ENCODE peak calls at places on chromosome 3, in nine cellular contexts. S is thoracic aorta; U is choroid plexus epithelial cell; Y is A549; T is GM10248; M is fibroblast of lung; R is CD4-positive, alpha-beta T cell; O is AG09319; X is astrocyte. C is an unnamed sample.

GRCh38 chr3:39098473-39099000 is 8.9 kb downstream of the GORASP1 start:
- DNase-seq in Y (no peak), M (no peak), O (no peak), X (no peak), S (no peak), U (no peak), T (no peak), R (no peak), C (no peak)

GRCh38 chr3:188153498-188153948 is 434 bp upstream of the LPP start:
- DNase-seq in T (no peak), X (peak; percentile 94), O (peak; percentile 91), M (peak; percentile 95), R (peak; percentile 34), S (peak; percentile 66), U (peak; percentile 94), Y (peak; percentile 84), C (no peak)

GRCh38 chr3:10370429-10370828 is 49.5 kb upstream of the SEC13 start:
- DNase-seq in U (peak; percentile 60), M (peak; percentile 91), Y (no peak), O (peak; percentile 16), R (no peak), X (peak; percentile 66), S (no peak), T (no peak), C (no peak)

GRCh38 chr3:106628407-106628806 is 748.8 kb upstream of the CCDC54 start:
- DNase-seq in T (no peak), S (no peak), X (peak; percentile 41), O (no peak), M (peak; percentile 61), R (no peak), Y (no peak), U (peak; percentile 79), C (no peak)

GRCh38 chr3:11132861-11133260 is 21.4 kb upstream of the HRH1 start:
- DNase-seq in M (no peak), R (no peak), U (no peak), S (no peak), T (no peak), X (no peak), O (no peak), Y (no peak), C (no peak)

GRCh38 chr3:178083906-178084823 is 452.1 kb upstream of the KCNMB2 start:
- DNase-seq in X (no peak), S (no peak), Y (peak; percentile 13), U (peak; percentile 77), R (no peak), O (no peak), T (no peak), M (peak; percentile 15), C (no peak)

GRCh38 chr3:50430186-50430585 is 70.9 kb upstream of the TMEM115 start:
- DNase-seq in T (no peak), X (no peak), R (no peak), Y (no peak), U (no peak), O (no peak), S (no peak), M (no peak), C (no peak)

GRCh38 chr3:51959651-51960050 is 4.5 kb downstream of the GPR62 start:
- DNase-seq in T (no peak), M (no peak), Y (no peak), O (no peak), S (no peak), X (no peak), U (no peak), R (no peak), C (no peak)

GRCh38 chr3:187750041-187750512 is 4.8 kb upstream of the BCL6 start:
- DNase-seq in O (no peak), S (no peak), T (no peak), X (peak; percentile 51), R (no peak), U (peak; percentile 78), M (peak; percentile 61), Y (peak; percentile 16), C (no peak)

GRCh38 chr3:58946875-58947274 is 103.0 kb downstream of the CFAP20DC start:
- DNase-seq in R (no peak), O (no peak), U (no peak), S (no peak), M (no peak), Y (no peak), X (no peak), T (no peak), C (no peak)

GRCh38 chr3:58596828-58597518 is 19.8 kb upstream of the FAM107A start:
- DNase-seq in O (no peak), X (no peak), T (no peak), S (no peak), R (no peak), U (no peak), Y (no peak), M (no peak), C (no peak)

GRCh38 chr3:58065700-58066167 is 57.5 kb downstream of the FLNB start:
- DNase-seq in T (no peak), R (no peak), Y (no peak), S (no peak), X (no peak), U (peak; percentile 70), O (no peak), M (no peak), C (no peak)

GRCh38 chr3:155370764-155371503 is 77.5 kb upstream of the STRIT1 start:
- DNase-seq in Y (no peak), S (no peak), R (no peak), M (no peak), X (no peak), O (no peak), U (no peak), T (no peak), C (no peak)

GRCh38 chr3:155369244-155369643 is 75.8 kb upstream of the STRIT1 start:
- DNase-seq in U (no peak), O (no peak), X (no peak), S (no peak), R (no peak), T (no peak), Y (no peak), M (no peak), C (no peak)

GRCh38 chr3:155369735-155370134 is 76.3 kb upstream of the STRIT1 start:
- DNase-seq in S (no peak), M (no peak), U (no peak), X (no peak), R (no peak), O (no peak), Y (no peak), T (no peak), C (no peak)

GRCh38 chr3:155367510-155367909 is 74.0 kb upstream of the STRIT1 start:
- DNase-seq in S (no peak), O (no peak), X (no peak), U (peak; percentile 68), M (no peak), Y (no peak), T (no peak), R (no peak), C (no peak)

GRCh38 chr3:155370198-155370597 is 76.7 kb upstream of the STRIT1 start:
- DNase-seq in X (no peak), M (no peak), S (no peak), O (no peak), U (no peak), T (no peak), R (no peak), Y (no peak), C (no peak)
- TF ChIP-seq CTCF in X (no peak), M (no peak), S (peak; percentile 15), O (no peak), U (no peak), T (no peak), R (no peak), Y (no peak), C (no peak)

GRCh38 chr3:134366928-134367352 is 7.3 kb downstream of the AMOTL2 start:
- DNase-seq in S (no peak), M (peak; percentile 31), O (no peak), T (no peak), U (peak; percentile 17), Y (no peak), R (no peak), X (no peak), C (no peak)

GRCh38 chr3:134367869-134368750 is 6.1 kb downstream of the AMOTL2 start:
- DNase-seq in S (no peak), Y (no peak), R (no peak), U (no peak), O (no peak), M (no peak), T (no peak), X (no peak), C (no peak)

GRCh38 chr3:134366221-134366927 is 7.9 kb downstream of the AMOTL2 start:
- DNase-seq in S (no peak), R (no peak), M (no peak), X (no peak), T (no peak), U (no peak), Y (no peak), O (no peak), C (no peak)

GRCh38 chr3:134368751-134369105 is 5.5 kb downstream of the AMOTL2 start:
- DNase-seq in O (no peak), X (no peak), U (no peak), S (no peak), Y (no peak), M (no peak), R (no peak), T (no peak), C (peak; percentile 16)

DNA sequence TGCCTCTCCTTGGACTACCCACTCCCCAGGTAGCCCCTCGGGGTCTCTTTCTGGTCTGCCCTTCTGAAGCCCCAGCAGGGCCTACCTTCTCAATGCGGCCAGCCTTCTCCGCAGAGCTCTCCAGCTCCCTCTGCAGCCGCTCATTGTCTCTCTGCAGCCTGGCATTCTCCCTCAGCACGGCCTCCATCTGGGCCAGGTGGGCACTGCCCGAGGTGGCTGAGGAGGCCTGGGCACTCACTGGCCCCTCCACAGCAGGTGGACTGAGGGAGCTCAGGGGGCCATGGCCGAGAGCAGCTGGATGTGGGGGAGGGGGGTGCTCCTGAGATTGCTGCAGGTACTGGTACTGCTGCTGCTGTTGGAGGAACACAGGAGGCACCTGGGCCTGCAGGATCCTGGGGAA is 6.8 kb downstream of the AMOTL2 start:
- DNase-seq in Y (no peak), U (peak; percentile 18), M (no peak), O (no peak), R (no peak), S (no peak), T (no peak), X (no peak), C (no peak)
- TF ChIP-seq CTCF in Y (no peak), U (peak; percentile 39), M (no peak), O (no peak), R (no peak), S (no peak), T (no peak), X (no peak), C (peak; percentile 2)

GRCh38 chr3:124768812-124769211 is 38.6 kb downstream of the UMPS start:
- DNase-seq in X (no peak), S (no peak), T (peak; percentile 74), O (no peak), Y (peak; percentile 90), R (no peak), M (no peak), U (peak; percentile 43), C (peak; percentile 73)
- TF ChIP-seq CTCF in X (peak; percentile 4), S (no peak), T (peak; percentile 64), O (no peak), Y (peak; percentile 49), R (no peak), M (peak; percentile 31), U (peak; percentile 54), C (peak; percentile 66)

DNA sequence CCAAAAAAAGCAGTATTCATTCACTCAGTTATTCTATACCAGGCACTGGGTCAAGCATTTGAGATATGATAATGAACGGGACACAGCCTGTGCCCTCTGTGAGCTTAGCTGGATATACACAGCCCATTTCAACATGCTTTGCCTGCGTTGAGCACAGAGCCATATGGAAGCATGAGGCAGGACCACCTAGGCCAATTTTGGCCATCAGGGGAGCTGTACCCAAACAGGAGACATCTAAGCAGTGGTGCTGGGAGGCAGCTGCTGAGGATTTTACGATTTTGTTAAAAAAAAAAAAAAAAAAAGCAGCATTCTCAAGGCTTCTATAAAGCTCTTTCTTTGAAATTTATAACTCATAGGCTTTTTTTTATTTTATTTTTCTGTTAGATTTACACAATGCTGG is 87.2 kb upstream of the SLC2A2 start:
- DNase-seq in R (no peak), T (no peak), U (no peak), S (no peak), Y (no peak), M (no peak), X (no peak), O (no peak), C (no peak)
- TF ChIP-seq CTCF in R (no peak), T (no peak), U (peak; percentile 42), S (no peak), Y (no peak), M (peak; percentile 15), X (peak; percentile 11), O (no peak), C (no peak)